ENCODE peak calls at places on chromosomes 1 and 21, in eight cellular contexts. T is body of pancreas, X is cardiac fibroblast, C is mesendoderm, P is Caco-2, U is K562, N is H7, H is foreskin fibroblast. K is an unnamed sample.

GRCh38 chr1:233033366-233033765 is 83.0 kb downstream of the NTPCR start:
- DNase-seq in T (no peak), X (peak), C (no peak), P (no peak), U (no peak), N (no peak), H (peak), K (no peak)

GRCh38 chr21:31182231-31183129 is 144.2 kb upstream of the KRTAP19-8 start:
- DNase-seq in T (no peak), X (no peak), C (no peak), P (no peak), U (no peak), N (no peak), H (no peak), K (no peak)

GRCh38 chr1:162950187-162950586 is 89.2 kb upstream of the CCDC190 start:
- DNase-seq in T (no peak), X (no peak), C (no peak), P (no peak), U (no peak), N (no peak), H (no peak), K (no peak)

GRCh38 chr1:173062156-173062938 is 11.6 kb upstream of the TNFSF18 start:
- DNase-seq in T (no peak), X (peak), C (no peak), P (no peak), U (no peak), N (no peak), H (peak), K (no peak)

GRCh38 chr1:170166518-170167180 is 20.9 kb downstream of the NTMT2 start:
- DNase-seq in T (no peak), X (no peak), C (peak), P (no peak), U (no peak), N (no peak), H (no peak), K (no peak)

GRCh38 chr1:227556288-227556687 is 7.1 kb upstream of the ZNF678 start:
- DNase-seq in T (peak), X (no peak), C (no peak), P (no peak), U (no peak), N (no peak), H (no peak), K (no peak)

GRCh38 chr1:169745015-169745861 is 11.4 kb upstream of the SELE start:
- DNase-seq in T (no peak), X (peak), C (peak), P (no peak), U (no peak), N (no peak), H (peak), K (no peak)

GRCh38 chr1:8712413-8713229 is 104.8 kb downstream of the RERE start:
- DNase-seq in T (no peak), X (peak), C (peak), P (peak), U (no peak), N (no peak), H (peak), K (no peak)

GRCh38 chr1:183730107-183730724 is 74.7 kb upstream of the RGL1 start:
- DNase-seq in T (no peak), X (no peak), C (no peak), P (no peak), U (no peak), N (no peak), H (no peak), K (no peak)

GRCh38 chr21:34074283-34075098 is 1.1 kb downstream of the MRPS6 start:
- DNase-seq in T (peak), X (no peak), C (peak), P (peak), U (peak), N (peak), H (no peak), K (no peak)

GRCh38 chr1:54506594-54506993 is 41.4 kb upstream of the ACOT11 start:
- DNase-seq in T (no peak), X (no peak), C (no peak), P (no peak), U (no peak), N (no peak), H (peak), K (no peak)

GRCh38 chr1:156419863-156420208 is 50.8 kb downstream of the RHBG start:
- DNase-seq in T (no peak), X (no peak), C (peak), P (peak), U (peak), N (peak), H (no peak), K (peak)

GRCh38 chr1:188281927-188282326 is 1453.2 kb downstream of the PLA2G4A start:
- DNase-seq in T (no peak), X (peak), C (no peak), P (no peak), U (no peak), N (no peak), H (peak), K (no peak)

GRCh38 chr1:160519542-160520435 is 3.3 kb downstream of the SLAMF6 start:
- DNase-seq in T (no peak), X (no peak), C (peak), P (no peak), U (peak), N (no peak), H (no peak), K (no peak)

GRCh38 chr1:152525080-152525641 is 10.9 kb downstream of the CRCT1 start:
- DNase-seq in T (no peak), X (no peak), C (no peak), P (peak), U (no peak), N (no peak), H (no peak), K (no peak)

GRCh38 chr21:45033791-45034555 is 40.4 kb upstream of the ADARB1 start:
- DNase-seq in T (no peak), X (peak), C (no peak), P (no peak), U (no peak), N (peak), H (peak), K (peak)

GRCh38 chr1:33366766-33367487 is 46.0 kb upstream of the A3GALT2 start:
- DNase-seq in T (no peak), X (no peak), C (no peak), P (no peak), U (peak), N (no peak), H (no peak), K (peak)

GRCh38 chr1:55131218-55131617 is 83.9 kb downstream of the USP24 start:
- DNase-seq in T (no peak), X (no peak), C (no peak), P (no peak), U (no peak), N (no peak), H (peak), K (no peak)

GRCh38 chr1:55051621-55052020 is 12.3 kb downstream of the PCSK9 start:
- DNase-seq in T (no peak), X (no peak), C (no peak), P (no peak), U (no peak), N (peak), H (no peak), K (no peak)

GRCh38 chr21:41703857-41704501 is 62.9 kb downstream of the RIPK4 start:
- DNase-seq in T (peak), X (no peak), C (no peak), P (peak), U (no peak), N (peak), H (no peak), K (no peak)

GRCh38 chr1:897176-897575 is 26.5 kb upstream of the SAMD11 start:
- DNase-seq in T (no peak), X (no peak), C (no peak), P (no peak), U (no peak), N (peak), H (no peak), K (no peak)

GRCh38 chr1:193537266-193538003 is 351.0 kb upstream of the B3GALT2 start:
- DNase-seq in T (no peak), X (no peak), C (no peak), P (no peak), U (no peak), N (no peak), H (no peak), K (no peak)

GRCh38 chr1:32977546-32978087 is 13.0 kb upstream of the RNF19B start:
- DNase-seq in T (no peak), X (no peak), C (no peak), P (no peak), U (no peak), N (no peak), H (no peak), K (no peak)

GRCh38 chr1:34795916-34796315 is 3.1 kb downstream of the GJA4 start:
- DNase-seq in T (no peak), X (no peak), C (no peak), P (no peak), U (no peak), N (no peak), H (no peak), K (no peak)
- H3K4me3 ChIP-seq in T (no peak), X (no peak), C (no peak), P (no peak), U (no peak), N (no peak), H (no peak), K (no peak)

GRCh38 chr1:41314376-41314775 is 46.9 kb upstream of the FOXO6 start:
- DNase-seq in T (no peak), X (no peak), C (peak), P (no peak), U (no peak), N (no peak), H (no peak), K (no peak)

GRCh38 chr1:41315867-41316266 is 45.4 kb upstream of the FOXO6 start:
- DNase-seq in T (no peak), X (no peak), C (no peak), P (no peak), U (no peak), N (no peak), H (no peak), K (no peak)

GRCh38 chr1:41313661-41314131 is 47.5 kb upstream of the FOXO6 start:
- DNase-seq in T (peak), X (peak), C (peak), P (no peak), U (peak), N (peak), H (peak), K (peak)

GRCh38 chr1:41315482-41315823 is 45.8 kb upstream of the FOXO6 start:
- DNase-seq in T (no peak), X (peak), C (no peak), P (no peak), U (no peak), N (no peak), H (no peak), K (no peak)

GRCh38 chr1:41314781-41315481 is 46.3 kb upstream of the FOXO6 start:
- DNase-seq in T (no peak), X (peak), C (no peak), P (no peak), U (no peak), N (peak), H (peak), K (no peak)
- H3K4me3 ChIP-seq in T (no peak), X (no peak), C (no peak), P (no peak), U (no peak), N (no peak), H (no peak), K (no peak)

GRCh38 chr1:92949937-92950817 is 11.1 kb downstream of the DIPK1A start:
- DNase-seq in T (no peak), X (peak), C (peak), P (no peak), U (no peak), N (no peak), H (peak), K (no peak)
- H3K4me3 ChIP-seq in T (no peak), X (no peak), C (no peak), P (no peak), U (no peak), N (no peak), H (no peak), K (no peak)

DNA sequence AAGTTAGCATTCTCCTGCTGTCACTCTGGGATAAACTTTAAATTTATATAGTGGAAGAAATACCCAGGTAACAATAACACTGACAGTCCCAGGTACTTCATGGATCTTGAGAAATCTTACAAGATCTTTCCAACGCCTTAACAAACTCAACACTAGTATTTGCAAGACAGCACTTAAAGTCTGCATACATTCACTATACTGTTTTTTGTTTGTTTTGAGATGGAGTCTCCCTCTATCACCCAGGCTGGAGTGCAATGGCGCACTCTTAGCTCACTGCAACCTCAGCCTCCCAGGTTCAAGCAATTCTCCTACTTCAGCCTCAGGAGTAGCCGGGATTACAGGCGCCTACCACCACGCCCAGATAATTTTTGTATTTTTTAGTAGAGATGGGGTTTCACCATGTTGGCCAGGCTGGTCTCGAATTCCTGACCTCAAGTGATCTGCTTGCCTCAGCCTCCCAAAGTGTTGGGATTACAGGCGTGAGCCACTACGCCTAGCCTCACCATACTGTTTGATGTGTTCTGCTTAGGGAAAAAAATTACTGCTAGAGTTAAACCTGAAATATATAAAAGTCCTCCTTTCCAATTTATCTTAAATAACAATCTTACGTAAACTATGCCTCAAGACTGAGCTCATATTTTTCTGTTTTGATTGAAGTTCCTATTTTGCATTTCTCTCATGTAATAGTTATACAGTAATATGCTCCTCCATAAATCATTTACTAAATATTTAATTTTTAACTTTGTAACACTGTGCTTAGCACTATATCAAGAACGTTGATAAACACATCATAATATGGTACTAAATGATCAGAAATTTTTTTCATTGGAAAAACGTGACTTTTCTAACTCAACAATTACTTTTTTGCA is 17.5 kb downstream of the EYA3 start:
- DNase-seq in T (no peak), X (no peak), C (no peak), P (no peak), U (no peak), N (no peak), H (no peak), K (no peak)
- H3K4me3 ChIP-seq in T (no peak), X (no peak), C (no peak), P (no peak), U (no peak), N (no peak), H (no peak), K (no peak)

GRCh38 chr1:89871768-89872473 is 51.1 kb downstream of the LRRC8D start:
- DNase-seq in T (peak), X (peak), C (no peak), P (no peak), U (no peak), N (no peak), H (peak), K (no peak)

GRCh38 chr1:89876463-89876862 is 55.6 kb downstream of the LRRC8D start:
- DNase-seq in T (no peak), X (no peak), C (no peak), P (no peak), U (no peak), N (no peak), H (no peak), K (no peak)

GRCh38 chr1:89873250-89873649 is 52.4 kb downstream of the LRRC8D start:
- DNase-seq in T (no peak), X (peak), C (no peak), P (no peak), U (no peak), N (no peak), H (no peak), K (no peak)

GRCh38 chr1:89872567-89872966 is 51.7 kb downstream of the LRRC8D start:
- DNase-seq in T (no peak), X (no peak), C (no peak), P (no peak), U (no peak), N (no peak), H (no peak), K (no peak)

GRCh38 chr1:89873757-89874156 is 52.9 kb downstream of the LRRC8D start:
- DNase-seq in T (no peak), X (peak), C (peak), P (no peak), U (no peak), N (no peak), H (peak), K (no peak)
- H3K4me3 ChIP-seq in T (no peak), X (no peak), C (no peak), P (no peak), U (no peak), N (no peak), H (no peak), K (no peak)

DNA sequence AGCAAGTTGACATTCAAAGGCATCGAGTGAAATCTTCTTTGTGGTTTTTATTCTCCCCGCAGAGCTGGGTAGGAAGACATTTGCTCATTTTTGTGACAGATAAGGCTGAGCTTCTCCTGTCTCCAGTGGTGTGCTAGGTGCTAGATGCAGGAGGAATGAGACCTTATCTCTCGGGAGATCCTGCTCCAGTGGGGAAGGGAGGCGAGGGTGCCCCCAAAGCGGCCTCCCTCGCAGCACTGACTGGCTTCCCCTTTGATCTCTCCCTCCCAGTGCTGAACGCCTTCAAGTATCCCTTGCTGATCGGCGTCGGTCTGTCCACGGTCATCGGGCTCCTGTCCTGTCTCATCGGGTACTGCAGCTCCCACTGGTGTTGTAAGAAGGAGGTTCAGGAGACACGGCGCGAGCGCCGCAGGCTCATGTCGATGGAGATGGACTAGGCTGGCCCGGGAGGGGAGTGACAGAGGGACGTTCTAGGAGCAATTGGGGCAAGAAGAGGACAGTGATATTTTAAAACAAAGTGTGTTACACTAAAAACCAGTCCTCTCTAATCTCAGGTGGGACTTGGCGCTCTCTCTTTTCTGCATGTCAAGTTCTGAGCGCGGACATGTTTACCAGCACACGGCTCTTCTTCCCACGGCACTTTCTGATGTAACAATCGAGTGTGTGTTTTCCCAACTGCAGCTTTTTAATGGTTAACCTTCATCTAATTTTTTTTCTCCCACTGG is 14.9 kb upstream of the CD101 start:
- DNase-seq in T (peak), X (no peak), C (no peak), P (peak), U (peak), N (no peak), H (no peak), K (no peak)
- H3K4me3 ChIP-seq in T (no peak), X (no peak), C (no peak), P (peak), U (no peak), N (no peak), H (no peak), K (no peak)

GRCh38 chr1:24293392-24294227 is 25.5 kb upstream of the GRHL3 start:
- DNase-seq in T (no peak), X (no peak), C (no peak), P (no peak), U (no peak), N (no peak), H (no peak), K (no peak)

GRCh38 chr1:24294757-24295371 is 24.3 kb upstream of the GRHL3 start:
- DNase-seq in T (peak), X (peak), C (peak), P (no peak), U (no peak), N (peak), H (peak), K (no peak)

GRCh38 chr1:24297187-24297851 is 21.8 kb upstream of the GRHL3 start:
- DNase-seq in T (no peak), X (no peak), C (no peak), P (no peak), U (no peak), N (no peak), H (no peak), K (no peak)

GRCh38 chr1:24294228-24294672 is 24.9 kb upstream of the GRHL3 start:
- DNase-seq in T (no peak), X (peak), C (peak), P (no peak), U (peak), N (no peak), H (peak), K (no peak)

DNA sequence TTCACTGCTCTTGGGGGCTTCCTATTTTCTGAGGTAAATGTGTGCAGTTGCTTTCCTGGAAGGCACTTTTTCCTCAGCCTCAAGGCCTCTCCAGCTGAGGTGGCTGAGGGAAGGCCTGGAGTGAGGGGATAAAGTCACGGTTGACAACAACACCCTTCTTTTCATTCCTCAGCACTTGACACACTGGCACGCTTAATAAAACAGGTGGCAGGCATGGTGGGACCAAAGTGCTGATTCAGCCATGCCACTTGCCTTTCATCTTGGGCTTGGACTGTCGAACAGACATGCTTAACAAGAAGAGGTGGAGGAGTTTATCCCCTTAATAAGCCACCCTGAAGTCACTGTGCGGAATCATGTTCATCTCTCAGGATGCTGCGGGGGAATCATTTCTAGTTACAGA is 23.6 kb upstream of the GRHL3 start:
- DNase-seq in T (no peak), X (no peak), C (no peak), P (no peak), U (no peak), N (no peak), H (no peak), K (no peak)
- H3K4me3 ChIP-seq in T (no peak), X (no peak), C (no peak), P (no peak), U (no peak), N (no peak), H (no peak), K (no peak)

GRCh38 chr1:176744142-176744541 is 281.2 kb downstream of the PAPPA2 start:
- DNase-seq in T (no peak), X (no peak), C (no peak), P (no peak), U (no peak), N (no peak), H (no peak), K (no peak)
- H3K4me3 ChIP-seq in T (no peak), X (no peak), C (no peak), P (no peak), U (no peak), N (no peak), H (no peak), K (no peak)

K was measured in BE2C.